ENCODE peak calls at places on chromosomes 13 and 19, in four cellular contexts. One of them, this sample, is unnamed.

GRCh38 chr13:100646030-100646673 is 28.4 kb downstream of the TMTC4 start:
- DNase-seq in B cell: no peak
- DNase-seq in testis: peak; percentile 46
- DNase-seq in cardiac fibroblast: peak; percentile 49
- DNase-seq in this sample: peak; percentile 6

GRCh38 chr13:75566658-75567057 is 17.1 kb downstream of the UCHL3 start:
- DNase-seq in B cell: no peak
- DNase-seq in testis: no peak
- DNase-seq in cardiac fibroblast: peak; percentile 82
- DNase-seq in this sample: no peak

GRCh38 chr13:73092831-73093230 is 34.0 kb downstream of the KLF5 start:
- DNase-seq in B cell: no peak
- DNase-seq in testis: no peak
- DNase-seq in cardiac fibroblast: no peak
- DNase-seq in this sample: no peak

GRCh38 chr19:44055870-44056269 is 4.0 kb downstream of the ZNF223 start:
- DNase-seq in B cell: no peak
- DNase-seq in testis: no peak
- DNase-seq in cardiac fibroblast: no peak
- DNase-seq in this sample: no peak

GRCh38 chr13:27621116-27621365 is 651 bp upstream of the POLR1D start:
- DNase-seq in B cell: no peak
- DNase-seq in testis: no peak
- DNase-seq in cardiac fibroblast: no peak
- DNase-seq in this sample: no peak

GRCh38 chr13:40116008-40116407 is 460.5 kb downstream of the COG6 start:
- DNase-seq in B cell: peak; percentile 61
- DNase-seq in testis: no peak
- DNase-seq in cardiac fibroblast: peak; percentile 97
- DNase-seq in this sample: peak; percentile 72

GRCh38 chr19:2315818-2316353 is 7.9 kb upstream of the LINGO3 start:
- DNase-seq in B cell: peak; percentile 71
- DNase-seq in testis: peak; percentile 79
- DNase-seq in cardiac fibroblast: peak; percentile 74
- DNase-seq in this sample: no peak

GRCh38 chr19:43439183-43440063 is 24.7 kb downstream of the TEX101 start:
- DNase-seq in B cell: peak; percentile 44
- DNase-seq in testis: no peak
- DNase-seq in cardiac fibroblast: peak; percentile 88
- DNase-seq in this sample: no peak

GRCh38 chr13:35548790-35549189 is 72.3 kb upstream of the MAB21L1 start:
- DNase-seq in B cell: no peak
- DNase-seq in testis: no peak
- DNase-seq in cardiac fibroblast: no peak
- DNase-seq in this sample: no peak

GRCh38 chr13:113746143-113746525 is 12.9 kb upstream of the TMEM255B start:
- DNase-seq in B cell: no peak
- DNase-seq in testis: no peak
- DNase-seq in cardiac fibroblast: no peak
- DNase-seq in this sample: no peak

GRCh38 chr13:33279898-33280549 is 5.5 kb downstream of the STARD13 start:
- DNase-seq in B cell: no peak
- DNase-seq in testis: no peak
- DNase-seq in cardiac fibroblast: peak; percentile 93
- DNase-seq in this sample: no peak

GRCh38 chr13:110233181-110233641 is 73.7 kb downstream of the COL4A1 start:
- DNase-seq in B cell: no peak
- DNase-seq in testis: peak; percentile 58
- DNase-seq in cardiac fibroblast: peak; percentile 97
- DNase-seq in this sample: no peak

GRCh38 chr13:113981201-113981605 is 7.3 kb upstream of the C13orf46 start:
- DNase-seq in B cell: no peak
- DNase-seq in testis: no peak
- DNase-seq in cardiac fibroblast: no peak
- DNase-seq in this sample: no peak

GRCh38 chr19:3626473-3627350 is at the start of gene CACTIN:
- DNase-seq in B cell: peak; percentile 98
- DNase-seq in testis: peak; percentile 99
- DNase-seq in cardiac fibroblast: peak; percentile 98
- DNase-seq in this sample: peak; percentile 99

GRCh38 chr19:41431426-41432386 is 4.5 kb upstream of the B3GNT8 start:
- DNase-seq in B cell: no peak
- DNase-seq in testis: peak; percentile 42
- DNase-seq in cardiac fibroblast: peak; percentile 40
- DNase-seq in this sample: peak; percentile 29

GRCh38 chr19:38559428-38560401 is 58.0 kb downstream of the MAP4K1 start:
- DNase-seq in B cell: peak; percentile 54
- DNase-seq in testis: no peak
- DNase-seq in cardiac fibroblast: peak; percentile 7
- DNase-seq in this sample: peak; percentile 56

GRCh38 chr19:46016426-46017094 is 6.3 kb downstream of the PGLYRP1 start:
- DNase-seq in B cell: peak; percentile 80
- DNase-seq in testis: peak; percentile 85
- DNase-seq in cardiac fibroblast: peak; percentile 80
- DNase-seq in this sample: peak; percentile 82

GRCh38 chr13:46374710-46375109 is 12.3 kb downstream of the RUBCNL start:
- DNase-seq in B cell: no peak
- DNase-seq in testis: no peak
- DNase-seq in cardiac fibroblast: no peak
- DNase-seq in this sample: no peak

GRCh38 chr19:53538378-53539109 is 599 bp downstream of the ZNF331 start:
- DNase-seq in B cell: no peak
- DNase-seq in testis: no peak
- DNase-seq in cardiac fibroblast: no peak
- DNase-seq in this sample: peak; percentile 10

GRCh38 chr13:106145070-106145469 is 390.4 kb downstream of the EFNB2 start:
- DNase-seq in B cell: no peak
- DNase-seq in testis: no peak
- DNase-seq in cardiac fibroblast: no peak
- DNase-seq in this sample: no peak

GRCh38 chr13:106143392-106143791 is 392.1 kb downstream of the EFNB2 start:
- DNase-seq in B cell: no peak
- DNase-seq in testis: no peak
- DNase-seq in cardiac fibroblast: peak; percentile 74
- DNase-seq in this sample: no peak

GRCh38 chr13:106151056-106151699 is 384.3 kb downstream of the EFNB2 start:
- DNase-seq in B cell: no peak
- DNase-seq in testis: no peak
- DNase-seq in cardiac fibroblast: peak; percentile 97
- DNase-seq in this sample: no peak

GRCh38 chr13:106143930-106144709 is 391.3 kb downstream of the EFNB2 start:
- DNase-seq in B cell: no peak
- DNase-seq in testis: no peak
- DNase-seq in cardiac fibroblast: no peak
- DNase-seq in this sample: no peak

DNA sequence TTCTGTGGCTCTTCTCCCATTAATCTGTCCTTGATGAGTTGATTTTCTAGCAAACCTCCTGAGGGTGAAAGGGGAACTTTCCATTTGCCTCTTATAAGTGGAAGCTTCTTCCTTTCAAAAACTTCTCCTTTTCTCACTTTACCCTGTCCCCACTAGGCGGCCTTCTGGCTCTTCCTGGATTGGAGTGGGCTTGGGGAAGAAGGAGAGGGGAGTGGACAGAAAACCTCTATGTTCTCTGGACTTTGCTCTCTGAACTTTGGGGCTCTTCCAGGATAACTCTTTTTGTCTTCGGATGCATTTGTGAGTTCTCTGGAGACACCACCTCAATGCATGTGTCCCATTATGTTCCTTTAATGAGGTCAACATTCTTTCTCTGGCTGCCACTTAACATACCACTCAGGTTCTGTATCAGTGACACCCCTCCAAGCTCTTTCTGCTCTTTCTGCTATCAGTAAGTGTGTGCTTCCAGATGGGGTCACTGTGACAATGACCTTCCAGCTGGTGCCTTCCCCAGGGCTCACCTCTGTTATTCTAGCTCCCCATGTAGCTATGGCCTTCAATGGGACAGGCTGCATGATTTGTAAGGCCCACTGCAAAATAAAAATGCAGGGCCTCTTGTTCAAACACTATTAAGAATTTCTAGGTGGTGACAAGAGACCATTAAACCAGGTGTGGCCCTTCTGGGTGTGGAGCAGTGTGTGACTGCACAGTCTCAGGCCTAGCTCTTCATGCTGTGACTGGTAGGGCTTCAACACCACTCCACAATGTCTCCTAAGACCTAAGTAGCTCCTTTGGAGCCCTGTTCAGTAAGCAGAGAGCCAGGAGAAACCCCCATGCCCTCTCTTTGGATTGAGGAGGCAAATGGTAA is 389.2 kb downstream of the EFNB2 start:
- DNase-seq in B cell: no peak
- DNase-seq in testis: no peak
- DNase-seq in cardiac fibroblast: no peak
- DNase-seq in this sample: no peak
- TF ChIP-seq CTCF in B cell: no peak
- TF ChIP-seq CTCF in testis: no peak
- TF ChIP-seq CTCF in cardiac fibroblast: no peak
- TF ChIP-seq CTCF in this sample: no peak

GRCh38 chr19:10653482-10653731 is 739 bp upstream of the ILF3 start:
- DNase-seq in B cell: no peak
- DNase-seq in testis: no peak
- DNase-seq in cardiac fibroblast: no peak
- DNase-seq in this sample: no peak
- TF ChIP-seq CTCF in B cell: no peak
- TF ChIP-seq CTCF in testis: no peak
- TF ChIP-seq CTCF in cardiac fibroblast: peak; percentile 17
- TF ChIP-seq CTCF in this sample: no peak

GRCh38 chr13:98794498-98794897 is 42.0 kb upstream of the SLC15A1 start:
- DNase-seq in B cell: no peak
- DNase-seq in testis: peak; percentile 38
- DNase-seq in cardiac fibroblast: no peak
- DNase-seq in this sample: no peak
- TF ChIP-seq CTCF in B cell: no peak
- TF ChIP-seq CTCF in testis: peak; percentile 41
- TF ChIP-seq CTCF in cardiac fibroblast: no peak
- TF ChIP-seq CTCF in this sample: no peak

GRCh38 chr13:77697208-77698103 is at the start of gene SLAIN1:
- DNase-seq in B cell: peak; percentile 89
- DNase-seq in testis: peak; percentile 91
- DNase-seq in cardiac fibroblast: no peak
- DNase-seq in this sample: peak; percentile 83
- TF ChIP-seq CTCF in B cell: no peak
- TF ChIP-seq CTCF in testis: no peak
- TF ChIP-seq CTCF in cardiac fibroblast: no peak
- TF ChIP-seq CTCF in this sample: no peak

GRCh38 chr19:40416918-40417713 is 3.9 kb upstream of the PRX start:
- DNase-seq in B cell: no peak
- DNase-seq in testis: peak; percentile 53
- DNase-seq in cardiac fibroblast: peak; percentile 22
- DNase-seq in this sample: peak; percentile 35

GRCh38 chr19:40418040-40418439 is 4.9 kb upstream of the PRX start:
- DNase-seq in B cell: no peak
- DNase-seq in testis: no peak
- DNase-seq in cardiac fibroblast: no peak
- DNase-seq in this sample: no peak

GRCh38 chr19:40415799-40416198 is 2.6 kb upstream of the PRX start:
- DNase-seq in B cell: no peak
- DNase-seq in testis: no peak
- DNase-seq in cardiac fibroblast: no peak
- DNase-seq in this sample: no peak

GRCh38 chr19:40419066-40419612 is 6.0 kb upstream of the PRX start:
- DNase-seq in B cell: no peak
- DNase-seq in testis: no peak
- DNase-seq in cardiac fibroblast: no peak
- DNase-seq in this sample: no peak

GRCh38 chr19:40417714-40417996 is 4.5 kb upstream of the PRX start:
- DNase-seq in B cell: no peak
- DNase-seq in testis: no peak
- DNase-seq in cardiac fibroblast: no peak
- DNase-seq in this sample: no peak
- TF ChIP-seq CTCF in B cell: no peak
- TF ChIP-seq CTCF in testis: no peak
- TF ChIP-seq CTCF in cardiac fibroblast: no peak
- TF ChIP-seq CTCF in this sample: no peak

DNA sequence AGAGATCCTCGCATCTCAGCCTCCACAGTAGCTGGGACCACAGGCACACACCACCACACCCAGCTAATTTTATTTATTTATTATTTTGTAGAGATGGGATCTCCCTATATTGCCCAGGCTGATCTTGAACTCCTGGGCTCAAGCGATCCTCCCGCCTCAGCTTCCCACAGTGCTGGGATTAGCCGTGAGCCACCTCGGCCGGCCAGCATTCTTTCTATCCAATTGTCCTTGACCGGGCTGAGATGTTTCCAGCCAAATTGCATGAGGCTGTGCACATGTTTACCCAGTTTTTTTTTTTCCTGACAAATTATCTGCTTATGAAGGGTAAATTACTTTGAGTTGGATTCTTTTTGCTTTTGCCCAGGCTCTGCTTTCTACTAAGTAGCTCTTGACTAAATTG is 28.2 kb downstream of the UNC13A start:
- DNase-seq in B cell: no peak
- DNase-seq in testis: peak; percentile 77
- DNase-seq in cardiac fibroblast: no peak
- DNase-seq in this sample: no peak
- TF ChIP-seq CTCF in B cell: no peak
- TF ChIP-seq CTCF in testis: no peak
- TF ChIP-seq CTCF in cardiac fibroblast: no peak
- TF ChIP-seq CTCF in this sample: no peak

DNA sequence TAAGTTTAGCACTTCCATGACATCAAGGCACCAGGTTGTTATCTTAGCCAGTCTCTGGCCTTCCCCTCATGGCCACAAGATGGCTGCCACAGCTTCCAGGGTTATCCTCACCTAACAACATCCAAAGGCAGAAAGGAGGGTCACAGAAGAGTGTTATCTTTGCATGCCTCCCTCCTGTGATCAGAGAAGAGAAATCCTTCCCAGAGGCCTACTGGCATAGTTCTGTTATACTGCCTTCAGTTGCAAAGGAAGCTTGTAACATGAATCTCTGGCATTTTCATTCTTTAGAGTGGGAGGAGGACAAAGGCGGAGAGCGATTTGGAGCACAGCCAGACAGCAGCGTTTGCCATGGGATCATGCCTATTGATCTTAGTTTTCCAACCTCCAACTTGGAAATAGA is 135.6 kb downstream of the DNAJC15 start:
- DNase-seq in B cell: no peak
- DNase-seq in testis: peak; percentile 32
- DNase-seq in cardiac fibroblast: peak; percentile 53
- DNase-seq in this sample: no peak
- TF ChIP-seq CTCF in B cell: no peak
- TF ChIP-seq CTCF in testis: no peak
- TF ChIP-seq CTCF in cardiac fibroblast: peak; percentile 45
- TF ChIP-seq CTCF in this sample: no peak

This sample was measured in activated CD8-positive, alpha-beta T cell treated with anti-CD3 and anti-CD28 coated beads for 36 hours.